ENCODE peak calls at places on chromosomes 13 and 19, in seven cellular contexts. B is AG09319, R is RWPE1, K is hypothalamus, P is GOT3, V is HS-27A, E is neural crest cell. F is an unnamed sample.

GRCh38 chr19:1433119-1434039 is 4.8 kb upstream of the RPS15 start:
- DNase-seq in P (no peak), K (no peak), R (no peak), E (no peak), B (no peak), V (no peak), F (no peak)

GRCh38 chr19:5893907-5894703 is 9.5 kb downstream of the NDUFA11 start:
- DNase-seq in E (no peak), P (no peak), V (no peak), R (peak; percentile 25), B (no peak), K (no peak), F (no peak)

GRCh38 chr13:90416938-90417337 is 930.5 kb upstream of the MIR17HG start:
- DNase-seq in E (no peak), V (no peak), K (no peak), R (no peak), B (no peak), P (no peak), F (no peak)

GRCh38 chr19:2239173-2239572 is 2.5 kb downstream of the SF3A2 start:
- DNase-seq in P (no peak), E (no peak), B (no peak), V (no peak), K (no peak), R (no peak), F (no peak)

GRCh38 chr13:97367016-97367415 is 67.0 kb upstream of the RAP2A start:
- DNase-seq in K (no peak), E (no peak), V (no peak), B (peak; percentile 19), R (no peak), P (no peak), F (no peak)

GRCh38 chr19:8504171-8504570 is 1.7 kb upstream of the PRAM1 start:
- DNase-seq in B (no peak), P (no peak), V (no peak), E (no peak), K (no peak), R (no peak), F (no peak)

GRCh38 chr13:113887700-113888201 is 23.9 kb upstream of the GAS6 start:
- DNase-seq in B (peak; percentile 92), V (no peak), R (no peak), P (no peak), E (no peak), K (no peak), F (no peak)

GRCh38 chr19:41218615-41219507 is at the start of gene AXL:
- DNase-seq in K (peak; percentile 45), E (peak; percentile 50), P (peak; percentile 38), B (peak; percentile 80), R (peak; percentile 87), V (peak; percentile 95), F (peak; percentile 79)

GRCh38 chr13:87656311-87656710 is 14.9 kb upstream of the SLITRK5 start:
- DNase-seq in K (no peak), V (no peak), R (no peak), B (no peak), P (no peak), E (no peak), F (no peak)

GRCh38 chr19:55452381-55453325 is 8.8 kb downstream of the ISOC2 start:
- DNase-seq in E (peak; percentile 73), V (no peak), P (no peak), R (peak; percentile 73), K (peak; percentile 86), B (no peak), F (peak; percentile 85)

GRCh38 chr13:23701646-23702045 is 131.4 kb downstream of the TNFRSF19 start:
- DNase-seq in E (no peak), V (peak; percentile 42), P (peak; percentile 85), K (no peak), R (no peak), B (peak; percentile 99), F (no peak)

GRCh38 chr19:46218160-46218559 is 11.4 kb upstream of the IGFL1 start:
- DNase-seq in V (no peak), R (no peak), P (no peak), K (no peak), E (peak; percentile 63), B (no peak), F (no peak)

GRCh38 chr13:91241249-91241648 is 106.2 kb upstream of the MIR17HG start:
- DNase-seq in P (no peak), K (no peak), E (no peak), R (no peak), B (no peak), V (no peak), F (no peak)

GRCh38 chr13:80665792-80666333 is 324.9 kb upstream of the SPRY2 start:
- DNase-seq in K (no peak), P (no peak), B (no peak), E (no peak), V (no peak), R (no peak), F (no peak)

GRCh38 chr13:64274481-64275217 is 2859.0 kb upstream of the PCDH20 start:
- DNase-seq in K (no peak), V (no peak), P (no peak), R (no peak), E (no peak), B (no peak), F (no peak)

GRCh38 chr13:55999709-56000108 is 1141.0 kb upstream of the PRR20A start:
- DNase-seq in R (no peak), B (no peak), P (no peak), V (no peak), E (no peak), K (no peak), F (no peak)

GRCh38 chr13:93736111-93736510 is 509.5 kb downstream of the GPC6 start:
- DNase-seq in V (no peak), R (no peak), P (no peak), K (no peak), B (no peak), E (no peak), F (no peak)

GRCh38 chr13:27969073-27969865 is at the start of gene CDX2:
- DNase-seq in K (no peak), E (no peak), P (no peak), V (no peak), B (no peak), R (no peak), F (no peak)

GRCh38 chr19:15280915-15281683 is 48.9 kb upstream of the EPHX3 start:
- DNase-seq in B (no peak), E (no peak), R (peak; percentile 65), K (peak; percentile 54), P (no peak), V (no peak), F (peak; percentile 20)

GRCh38 chr13:96993660-96994029 is 631 bp downstream of the OXGR1 start:
- DNase-seq in K (no peak), P (no peak), R (no peak), B (no peak), V (no peak), E (no peak), F (no peak)

GRCh38 chr19:56015756-56016155 is 29.2 kb downstream of the NLRP5 start:
- DNase-seq in V (peak; percentile 4), R (no peak), E (no peak), B (no peak), P (no peak), K (no peak), F (no peak)

GRCh38 chr13:38417727-38418126 is 68.1 kb downstream of the UFM1 start:
- DNase-seq in P (no peak), V (no peak), B (no peak), E (no peak), K (no peak), R (peak; percentile 44), F (no peak)

GRCh38 chr19:36604656-36605100 is 435 bp upstream of the ZNF382 start:
- DNase-seq in K (peak; percentile 55), E (peak; percentile 28), P (no peak), V (no peak), B (no peak), R (no peak), F (peak; percentile 58)

GRCh38 chr13:20074956-20075355 is 85.9 kb downstream of the GJA3 start:
- DNase-seq in V (no peak), K (no peak), B (no peak), P (no peak), E (no peak), R (no peak), F (no peak)

GRCh38 chr19:27679399-27679798 is 1533.6 kb downstream of the UQCRFS1 start:
- DNase-seq in K (no peak), E (no peak), B (no peak), R (no peak), P (no peak), V (no peak), F (no peak)

GRCh38 chr13:28583661-28584091 is 75.3 kb upstream of the POMP start:
- DNase-seq in E (no peak), K (no peak), R (no peak), P (no peak), B (no peak), V (no peak), F (no peak)

GRCh38 chr13:65889368-65889767 is 1340.8 kb downstream of the PCDH9 start:
- DNase-seq in K (no peak), V (no peak), E (no peak), R (no peak), B (no peak), P (no peak), F (no peak)

GRCh38 chr13:76707360-76707759 is 178.8 kb downstream of the KCTD12 start:
- DNase-seq in R (no peak), V (no peak), K (no peak), E (no peak), B (no peak), P (no peak), F (no peak)

GRCh38 chr19:12137541-12137940 is 2.6 kb downstream of the ZNF20 start:
- DNase-seq in B (no peak), R (no peak), K (no peak), E (no peak), P (no peak), V (no peak), F (no peak)

GRCh38 chr13:30312859-30313258 is 5.5 kb upstream of the KATNAL1 start:
- DNase-seq in P (no peak), B (no peak), E (no peak), V (no peak), R (no peak), K (no peak), F (no peak)

GRCh38 chr13:46753137-46753536 is 43.8 kb downstream of the ESD start:
- DNase-seq in E (no peak), V (no peak), K (no peak), B (no peak), P (no peak), R (no peak), F (no peak)

GRCh38 chr13:75398072-75398471 is 83.9 kb downstream of the TBC1D4 start:
- DNase-seq in E (no peak), R (no peak), P (no peak), V (no peak), K (no peak), B (no peak), F (no peak)

GRCh38 chr13:111492958-111493357 is 172.5 kb downstream of the TEX29 start:
- DNase-seq in R (no peak), E (no peak), P (no peak), B (no peak), K (no peak), V (no peak), F (no peak)

GRCh38 chr13:37905736-37906135 is 36.2 kb upstream of the TRPC4 start:
- DNase-seq in V (no peak), E (no peak), P (no peak), K (no peak), R (no peak), B (no peak), F (no peak)

GRCh38 chr13:65784088-65784816 is 1445.9 kb downstream of the PCDH9 start:
- DNase-seq in E (no peak), K (no peak), P (no peak), R (no peak), V (no peak), B (no peak), F (no peak)

GRCh38 chr13:42970824-42971669 is 21.0 kb downstream of the EPSTI1 start:
- DNase-seq in B (no peak), K (no peak), R (peak; percentile 52), E (peak; percentile 15), V (no peak), P (no peak), F (no peak)

F was measured in C1 segment of cervical spinal cord.